ENCODE peak calls at places on chromosomes 11 and 22, in six cellular contexts. Q is astrocyte, D is adrenal gland, X is psoas muscle, F is neural progenitor cell, A is GM23338. M is an unnamed sample.

GRCh38 chr22:32776800-32777199 is 24.7 kb upstream of the TIMP3 start:
- DNase-seq in Q (no peak), D (no peak), X (no peak), F (no peak), A (no peak), M (no peak)

GRCh38 chr11:23201936-23202522 is 341.8 kb upstream of the CCDC179 start:
- DNase-seq in Q (no peak), D (no peak), X (no peak), F (no peak), A (no peak), M (no peak)

GRCh38 chr11:61488651-61489291 is 19.8 kb upstream of the LRRC10B start:
- DNase-seq in Q (no peak), D (peak; percentile 87), X (peak; percentile 81), F (peak; percentile 70), A (peak; percentile 68), M (peak; percentile 31)

GRCh38 chr22:46012182-46012880 is 35.4 kb upstream of the WNT7B start:
- DNase-seq in Q (no peak), D (peak; percentile 62), X (no peak), F (no peak), A (no peak), M (peak; percentile 14)

GRCh38 chr11:3120071-3120792 is 44.9 kb downstream of the OSBPL5 start:
- DNase-seq in Q (no peak), D (no peak), X (peak; percentile 41), F (no peak), A (no peak), M (peak; percentile 11)

GRCh38 chr22:35775339-35775738 is 57.7 kb downstream of the APOL5 start:
- DNase-seq in Q (no peak), D (no peak), X (no peak), F (no peak), A (no peak), M (no peak)

GRCh38 chr11:74024630-74025029 is 15.7 kb upstream of the UCP3 start:
- DNase-seq in Q (peak; percentile 61), D (peak; percentile 91), X (peak; percentile 81), F (no peak), A (no peak), M (no peak)

GRCh38 chr22:49678137-49678841 is 149.4 kb downstream of the BRD1 start:
- DNase-seq in Q (no peak), D (no peak), X (no peak), F (no peak), A (no peak), M (no peak)

GRCh38 chr22:40620464-40621046 is 16.0 kb downstream of the MRTFA start:
- DNase-seq in Q (peak; percentile 67), D (no peak), X (no peak), F (no peak), A (no peak), M (no peak)

GRCh38 chr22:26585104-26585790 is 4.7 kb downstream of the TPST2 start:
- DNase-seq in Q (peak; percentile 72), D (peak; percentile 91), X (peak; percentile 89), F (no peak), A (no peak), M (peak; percentile 45)

GRCh38 chr11:3359092-3359824 is 19.7 kb downstream of the ZNF195 start:
- DNase-seq in Q (peak; percentile 11), D (no peak), X (no peak), F (no peak), A (peak; percentile 43), M (no peak)

GRCh38 chr11:57213282-57214086 is 23.6 kb downstream of the APLNR start:
- DNase-seq in Q (peak; percentile 56), D (no peak), X (no peak), F (peak; percentile 97), A (peak; percentile 85), M (no peak)

GRCh38 chr11:114083256-114084252 is 24.0 kb downstream of the ZBTB16 start:
- DNase-seq in Q (no peak), D (no peak), X (peak; percentile 53), F (no peak), A (no peak), M (peak; percentile 30)

GRCh38 chr11:17445240-17445795 is 31.3 kb downstream of the ABCC8 start:
- DNase-seq in Q (no peak), D (no peak), X (no peak), F (no peak), A (no peak), M (no peak)

GRCh38 chr22:17969732-17970131 is 54.6 kb downstream of the MICAL3 start:
- DNase-seq in Q (peak; percentile 97), D (peak; percentile 67), X (no peak), F (no peak), A (no peak), M (no peak)

DNA sequence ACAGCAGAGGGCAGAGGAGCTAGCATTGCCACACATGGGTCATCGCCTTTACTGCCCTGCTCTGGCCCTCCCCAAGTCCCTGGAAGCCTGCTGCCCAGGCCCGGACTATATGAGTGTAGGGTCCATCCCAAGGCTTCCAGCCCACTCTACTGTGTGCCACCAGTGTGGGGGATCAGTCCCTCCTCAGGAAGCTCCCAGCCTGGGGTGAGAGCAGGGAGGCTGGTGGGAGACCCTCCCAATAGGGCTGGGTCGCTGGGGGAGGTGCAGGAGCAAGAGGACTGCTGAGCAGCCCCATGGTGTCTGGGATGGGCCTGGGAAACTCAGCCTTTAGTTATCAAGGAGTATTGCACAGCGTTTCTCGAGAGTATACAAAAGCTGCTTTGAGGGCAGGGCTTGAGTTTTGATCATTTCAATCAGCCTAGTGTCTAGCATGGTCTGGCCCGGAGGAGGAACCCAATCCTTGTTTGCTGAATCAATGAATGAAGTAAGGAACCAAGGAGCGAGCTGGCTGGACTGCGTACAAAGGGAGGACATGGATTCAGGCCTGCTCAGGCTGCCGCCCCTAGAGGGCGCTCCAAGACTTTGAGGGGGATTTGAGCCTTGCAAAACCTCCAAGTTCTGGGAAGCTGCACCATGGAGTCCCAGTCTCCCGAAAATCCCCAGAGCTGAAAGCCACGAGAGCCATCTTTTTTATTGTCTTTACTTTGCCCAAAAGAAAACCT is 89.0 kb upstream of the PARVA start:
- DNase-seq in Q (peak; percentile 88), D (peak; percentile 89), X (peak; percentile 86), F (peak; percentile 93), A (peak; percentile 96), M (no peak)
- TF ChIP-seq CTCF in Q (peak; percentile 99), D (peak; percentile 56), X (peak; percentile 68), F (peak; percentile 89), A (peak; percentile 94), M (peak; percentile 66)

GRCh38 chr11:19578871-19579270 is 133.8 kb upstream of the NAV2 start:
- DNase-seq in Q (no peak), D (no peak), X (no peak), F (no peak), A (no peak), M (no peak)
- H3K4me3 ChIP-seq in Q (no peak overlapping the region), D (no peak overlapping the region), X (no peak overlapping the region), F (no peak overlapping the region), A (no peak overlapping the region), M (no peak overlapping the region)

DNA sequence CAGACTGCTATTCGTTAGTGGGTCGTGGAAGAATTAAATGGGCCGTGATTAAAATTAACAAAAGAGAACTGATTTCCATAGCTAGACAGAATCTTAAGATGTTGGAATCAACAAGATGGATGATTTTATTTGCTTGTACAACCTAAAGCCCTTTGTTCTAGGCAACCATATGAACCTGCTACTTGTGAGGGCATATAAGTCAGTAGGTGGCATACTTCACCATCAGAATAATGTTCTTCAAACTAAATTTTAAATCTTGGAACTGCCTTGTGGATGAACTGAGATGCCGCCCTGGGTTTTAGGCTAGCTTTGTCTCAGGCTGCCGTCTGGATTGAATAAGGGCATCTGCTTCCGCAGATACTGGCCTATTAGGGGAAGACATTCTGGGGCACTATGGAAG is 40.9 kb downstream of the CSRP3 start:
- DNase-seq in Q (no peak), D (no peak), X (no peak), F (no peak), A (no peak), M (no peak)
- H3K36me3 ChIP-seq in Q (no peaks in the 10 kb centered on the region), D (no peaks in the 10 kb centered on the region), X (no peaks in the 10 kb centered on the region), F (no peaks in the 10 kb centered on the region), A (peaks cover 6% of the 10 kb centered on the region), M (no peaks in the 10 kb centered on the region)

GRCh38 chr11:88886796-88887195 is 179.0 kb downstream of the GRM5 start:
- DNase-seq in Q (no peak), D (no peak), X (no peak), F (peak; percentile 70), A (peak; percentile 84), M (no peak)
- TF ChIP-seq CTCF in Q (peak; percentile 15), D (no peak), X (no peak), F (peak; percentile 62), A (peak; percentile 60), M (no peak)

GRCh38 chr11:5809122-5809519 is 397 bp downstream of the OR52N2 start:
- DNase-seq in Q (no peak), D (no peak), X (no peak), F (no peak), A (no peak), M (no peak)
- H3K4me3 ChIP-seq in Q (peak overlapping the region; percentile 51), D (no peak overlapping the region), X (peak overlapping the region; percentile 58), F (peak overlapping the region; percentile 60), A (peak overlapping the region; percentile 58), M (peak overlapping the region; percentile 55)

DNA sequence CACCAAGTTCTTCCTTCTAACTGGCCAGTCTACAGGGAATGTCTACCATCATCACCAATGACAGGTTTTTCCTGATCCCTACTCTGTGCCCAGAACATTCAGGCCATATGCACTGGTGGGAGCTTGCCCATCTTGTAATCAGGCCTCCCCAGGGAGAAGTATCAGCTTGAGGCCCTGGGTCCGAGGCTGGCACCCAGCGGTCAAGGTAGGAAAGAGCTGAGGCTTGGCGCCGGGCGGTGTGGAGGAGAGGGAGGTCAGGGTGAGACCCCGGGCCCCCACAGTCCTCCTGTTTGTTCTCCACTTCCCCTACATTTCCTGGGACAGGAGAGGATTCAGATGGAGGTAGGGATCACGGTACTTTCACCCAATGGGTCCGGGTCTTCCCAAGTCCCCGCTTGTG is 15.5 kb downstream of the TSKU start:
- DNase-seq in Q (no peak), D (peak; percentile 46), X (no peak), F (no peak), A (no peak), M (no peak)
- H3K36me3 ChIP-seq in Q (no peaks in the 10 kb centered on the region), D (no peaks in the 10 kb centered on the region), X (no peaks in the 10 kb centered on the region), F (no peaks in the 10 kb centered on the region), A (no peaks in the 10 kb centered on the region), M (no peaks in the 10 kb centered on the region)

GRCh38 chr11:9530901-9531625 is 42.4 kb upstream of the WEE1 start:
- DNase-seq in Q (no peak), D (no peak), X (no peak), F (no peak), A (no peak), M (no peak)
- TF ChIP-seq CTCF in Q (no peak), D (no peak), X (no peak), F (no peak), A (no peak), M (no peak)

DNA sequence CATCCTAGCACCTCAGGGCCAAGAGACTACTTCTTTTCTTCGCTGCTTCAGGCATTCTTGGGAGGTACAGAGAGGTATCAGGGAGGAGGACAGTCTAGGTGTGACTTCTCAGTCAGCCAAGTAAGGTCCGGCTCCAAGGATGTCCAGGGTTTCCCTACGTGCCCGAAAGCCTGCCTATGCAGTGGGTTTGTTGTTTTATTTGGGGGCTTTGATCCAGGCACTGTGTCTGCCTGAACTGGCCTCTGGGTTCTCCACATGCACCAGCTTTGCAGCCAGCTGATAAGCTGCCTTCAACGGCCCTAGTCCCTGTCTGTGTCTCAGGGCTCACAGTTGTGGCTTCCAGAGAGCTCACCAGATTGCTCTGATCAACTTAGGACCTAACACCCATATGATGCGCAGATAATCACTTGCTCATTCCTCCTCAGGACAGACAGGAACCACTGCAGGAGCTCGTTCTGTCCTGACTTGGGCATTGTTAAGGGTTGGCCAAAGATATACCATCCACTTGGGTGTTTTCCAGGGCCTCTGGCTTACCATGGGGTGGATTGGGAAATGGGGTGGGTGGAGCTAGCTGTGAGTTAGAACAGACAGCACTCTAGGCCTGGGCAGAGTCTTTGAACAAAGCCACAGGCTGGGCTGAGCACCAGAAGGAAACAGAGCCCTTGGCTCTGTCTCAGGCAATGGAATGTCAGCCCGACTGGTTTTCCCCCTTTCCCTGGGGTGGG is 45.5 kb upstream of the CRYBB3 start:
- DNase-seq in Q (peak; percentile 46), D (peak; percentile 85), X (peak; percentile 73), F (peak; percentile 51), A (peak; percentile 54), M (peak; percentile 86)
- H3K4me3 ChIP-seq in Q (no peak overlapping the region), D (no peak overlapping the region), X (no peak overlapping the region), F (no peak overlapping the region), A (no peak overlapping the region), M (no peak overlapping the region)